ENCODE peak calls at places on chromosomes 16 and 17, in five cellular contexts. W is endothelial cell of umbilical vein, A is breast epithelium, F is SK-N-SH, P is suprapubic skin. D is an unnamed sample.

GRCh38 chr16:25523183-25523582 is 168.6 kb upstream of the HS3ST4 start:
- DNase-seq in A (no peak), F (no peak), P (no peak), W (no peak), D (no peak)

GRCh38 chr17:49842846-49843245 is 5.0 kb downstream of the TAC4 start:
- DNase-seq in F (no peak), P (no peak), W (peak; percentile 46), A (no peak), D (no peak)

GRCh38 chr17:36722121-36722902 is 120.9 kb downstream of the MRM1 start:
- DNase-seq in W (peak; percentile 15), A (no peak), P (no peak), F (no peak), D (no peak)

GRCh38 chr16:85192736-85193493 is 80.6 kb upstream of the CIBAR2 start:
- DNase-seq in F (peak; percentile 60), P (no peak), W (no peak), A (no peak), D (no peak)

GRCh38 chr16:50305441-50306061 is 39.2 kb downstream of the ADCY7 start:
- DNase-seq in P (peak; percentile 55), W (no peak), F (peak; percentile 23), A (peak; percentile 48), D (no peak)

GRCh38 chr17:40553694-40554534 is 11.4 kb downstream of the CCR7 start:
- DNase-seq in W (no peak), P (peak; percentile 90), F (no peak), A (no peak), D (peak; percentile 91)

GRCh38 chr16:82627811-82628339 is 1.1 kb downstream of the CDH13 start:
- DNase-seq in W (peak; percentile 56), A (no peak), F (no peak), P (no peak), D (no peak)

GRCh38 chr16:28845173-28846079 is 722 bp downstream of the TUFM start:
- DNase-seq in F (peak; percentile 51), A (no peak), P (no peak), W (peak; percentile 15), D (no peak)

GRCh38 chr16:27319257-27319965 is 5.6 kb downstream of the IL4R start:
- DNase-seq in F (no peak), P (peak; percentile 41), A (no peak), W (no peak), D (no peak)

GRCh38 chr16:67883872-67884261 is 818 bp upstream of the NRN1L start:
- DNase-seq in W (peak; percentile 48), F (peak; percentile 90), P (peak; percentile 80), A (no peak), D (no peak)

GRCh38 chr17:48530208-48530886 is 464 bp downstream of the HOXB1 start:
- DNase-seq in A (no peak), F (no peak), W (no peak), P (no peak), D (no peak)

GRCh38 chr16:10961231-10961630 is 16.9 kb downstream of the CLEC16A start:
- DNase-seq in P (no peak), F (no peak), A (no peak), W (no peak), D (no peak)

GRCh38 chr17:15918261-15918660 is 26.7 kb upstream of the ADORA2B start:
- DNase-seq in F (no peak), P (no peak), W (no peak), A (no peak), D (no peak)

GRCh38 chr16:782766-783403 is 5.3 kb downstream of the RPUSD1 start:
- DNase-seq in A (no peak), W (no peak), P (no peak), F (peak; percentile 72), D (no peak)

GRCh38 chr16:56348168-56349085 is 76.9 kb downstream of the AMFR start:
- DNase-seq in W (no peak), F (no peak), A (no peak), P (peak; percentile 60), D (no peak)

GRCh38 chr17:39973496-39973895 is 7.1 kb upstream of the PSMD3 start:
- DNase-seq in F (no peak), P (no peak), A (no peak), W (no peak), D (no peak)

GRCh38 chr16:49825006-49825405 is 30.9 kb downstream of the ZNF423 start:
- DNase-seq in A (no peak), W (peak; percentile 66), F (no peak), P (no peak), D (no peak)

GRCh38 chr16:70697601-70698170 is 11.8 kb upstream of the MTSS2 start:
- DNase-seq in W (no peak), A (no peak), P (no peak), F (no peak), D (no peak)

GRCh38 chr16:2005646-2006045 is 4.0 kb downstream of the ZNF598 start:
- DNase-seq in P (no peak), W (peak; percentile 45), A (no peak), F (no peak), D (no peak)

GRCh38 chr17:66571745-66572144 is 263.2 kb upstream of the CACNG5 start:
- DNase-seq in P (no peak), W (no peak), A (no peak), F (no peak), D (no peak)

GRCh38 chr17:66573078-66573477 is 261.8 kb upstream of the CACNG5 start:
- DNase-seq in F (no peak), W (no peak), A (no peak), P (no peak), D (no peak)

GRCh38 chr17:66569572-66569971 is 265.3 kb upstream of the CACNG5 start:
- DNase-seq in P (no peak), W (no peak), F (no peak), A (no peak), D (no peak)

GRCh38 chr17:66567234-66568170 is 265.1 kb downstream of the PRKCA start:
- DNase-seq in A (peak; percentile 62), W (peak; percentile 97), P (peak; percentile 66), F (peak; percentile 71), D (peak; percentile 94)

GRCh38 chr17:66570353-66571195 is 264.3 kb upstream of the CACNG5 start:
- DNase-seq in P (no peak), F (no peak), W (no peak), A (no peak), D (no peak)
- TF ChIP-seq POLR2AphosphoS5 in P (no peak), F (no peak), W (no peak), A (no peak), D (no peak)

DNA sequence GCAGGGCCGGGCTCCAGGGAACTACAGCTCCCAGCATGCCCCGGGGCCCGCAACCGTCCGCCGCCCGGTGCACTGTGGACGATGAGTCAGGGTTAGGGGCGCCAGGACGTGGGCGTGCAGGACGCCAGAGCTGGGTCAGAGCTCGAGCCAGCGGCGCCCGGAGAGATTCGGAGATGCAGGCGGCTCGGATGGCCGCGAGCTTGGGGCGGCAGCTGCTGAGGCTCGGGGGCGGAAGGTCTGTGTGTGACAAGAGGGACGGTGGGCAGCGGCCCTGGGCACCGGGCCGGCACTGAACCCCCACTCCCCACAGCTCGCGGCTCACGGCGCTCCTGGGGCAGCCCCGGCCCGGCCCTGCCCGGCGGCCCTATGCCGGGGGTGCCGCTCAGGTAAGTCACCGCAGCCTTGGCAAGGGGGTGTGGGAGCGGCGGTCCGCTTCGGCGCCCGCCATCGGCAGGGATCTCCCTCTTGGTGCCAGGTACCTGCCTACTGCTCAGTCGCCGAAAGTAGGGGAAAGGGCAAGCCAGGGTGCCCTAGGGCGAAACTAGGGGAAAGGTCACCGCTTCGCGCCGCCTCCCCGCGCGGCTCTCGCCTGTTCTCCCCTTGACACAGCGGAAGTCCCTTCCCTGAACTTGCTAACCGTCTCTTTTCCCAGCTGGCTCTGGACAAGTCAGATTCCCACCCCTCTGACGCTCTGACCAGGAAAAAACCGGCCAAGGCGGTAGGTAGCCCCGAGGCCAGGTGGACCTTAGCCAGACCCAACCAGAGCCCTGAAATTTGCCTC is at the start of the genes ACADVL and DLG4:
- DNase-seq in F (peak; percentile 90), W (peak; percentile 85), P (peak; percentile 97), A (peak; percentile 96), D (peak; percentile 98)
- TF ChIP-seq POLR2AphosphoS5 in F (peak; percentile 67), W (peak; percentile 93), P (no peak), A (peak; percentile 58), D (peak; percentile 97)

DNA sequence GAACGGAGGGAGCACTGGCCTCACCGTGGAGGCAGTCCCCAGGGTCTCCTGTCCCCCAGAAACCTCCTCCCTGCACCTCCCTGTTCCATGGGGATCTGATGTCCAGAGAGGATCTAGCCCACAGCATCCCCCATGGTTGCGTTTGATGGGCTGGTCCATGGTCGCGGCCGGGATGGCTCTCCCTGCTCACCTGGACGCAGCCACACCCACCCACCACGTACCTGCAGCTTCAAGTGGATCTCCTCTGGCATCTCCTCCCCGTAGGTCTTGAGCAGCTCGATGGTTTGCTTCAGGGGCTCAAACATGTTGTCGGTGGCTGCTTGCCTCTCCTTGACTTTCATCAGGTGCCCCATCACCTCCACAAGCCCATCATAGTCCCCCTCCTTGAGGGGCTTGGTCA is 47.9 kb downstream of the DNAH17 start:
- DNase-seq in P (no peak), W (no peak), A (no peak), F (no peak), D (no peak)
- TF ChIP-seq POLR2AphosphoS5 in P (no peak), W (no peak), A (no peak), F (no peak), D (no peak)

GRCh38 chr16:75415169-75415908 is 18.0 kb downstream of the CFDP1 start:
- DNase-seq in P (no peak), W (no peak), F (no peak), A (no peak), D (no peak)

GRCh38 chr16:75421820-75422126 is 11.5 kb downstream of the CFDP1 start:
- DNase-seq in W (no peak), P (no peak), F (no peak), A (no peak), D (no peak)

GRCh38 chr16:75416904-75417565 is 16.3 kb downstream of the CFDP1 start:
- DNase-seq in P (no peak), F (no peak), W (no peak), A (no peak), D (no peak)

GRCh38 chr16:75424096-75424762 is 9.1 kb downstream of the CFDP1 start:
- DNase-seq in A (no peak), W (no peak), P (no peak), F (no peak), D (no peak)

GRCh38 chr16:75420987-75421819 is 12.1 kb downstream of the CFDP1 start:
- DNase-seq in A (no peak), F (peak; percentile 71), P (peak; percentile 80), W (no peak), D (peak; percentile 93)
- TF ChIP-seq POLR2AphosphoS5 in A (no peak), F (peak; percentile 69), P (no peak), W (no peak), D (peak; percentile 47)

D was measured in esophagus muscularis mucosa.